ENCODE peak calls at places on chromosomes 6 and 20, in four cellular contexts. U is ovary, M is small intestine, O is GM23338. G is an unnamed sample. For H3K36me3, the result is how much of the 10 kb centered on the place peaks cover.

GRCh38 chr6:159168536-159169192 is 536 bp upstream of the FNDC1 start:
- DNase-seq in O (peak), U (peak), M (no peak), G (peak)

GRCh38 chr6:1535295-1535694 is 74.4 kb upstream of the FOXC1 start:
- DNase-seq in U (no peak), M (no peak), O (no peak), G (no peak)

GRCh38 chr6:157670466-157671186 is 152.4 kb upstream of the SNX9 start:
- DNase-seq in U (peak), M (no peak), O (no peak), G (peak)

GRCh38 chr20:4082406-4083102 is 67.2 kb upstream of the RNF24 start:
- DNase-seq in O (peak), U (no peak), M (no peak), G (peak)

GRCh38 chr6:168428052-168428829 is 12.7 kb upstream of the SMOC2 start:
- DNase-seq in U (no peak), O (no peak), M (peak), G (no peak)

GRCh38 chr6:167906899-167907298 is 80.2 kb downstream of the AFDN start:
- DNase-seq in M (peak), O (peak), U (no peak), G (peak)

GRCh38 chr6:37200085-37200484 is 30.1 kb downstream of the PIM1 start:
- DNase-seq in O (no peak), M (no peak), U (no peak), G (no peak)

GRCh38 chr6:122347251-122347650 is 52.2 kb upstream of the HSF2 start:
- DNase-seq in M (no peak), U (no peak), O (no peak), G (no peak)

GRCh38 chr6:46010270-46010669 is 5.4 kb downstream of the CLIC5 start:
- DNase-seq in O (no peak), M (no peak), U (no peak), G (no peak)

GRCh38 chr20:62860391-62860923 is 1.2 kb downstream of the TCFL5 start:
- DNase-seq in O (peak), M (no peak), U (no peak), G (peak)

GRCh38 chr20:56171087-56172012 is 77.2 kb upstream of the MC3R start:
- DNase-seq in M (no peak), O (no peak), U (no peak), G (peak)

GRCh38 chr6:50826803-50827202 is 8.1 kb downstream of the TFAP2B start:
- DNase-seq in U (no peak), O (no peak), M (no peak), G (no peak)

GRCh38 chr20:34880095-34880680 is 3.8 kb downstream of the ACSS2 start:
- DNase-seq in O (no peak), M (peak), U (no peak), G (no peak)

GRCh38 chr6:34657307-34657978 is 39.1 kb downstream of the ILRUN start:
- DNase-seq in M (peak), O (peak), U (peak), G (no peak)

GRCh38 chr20:33490934-33491656 is 1.2 kb downstream of the CBFA2T2 start:
- DNase-seq in U (no peak), O (no peak), M (peak), G (no peak)

GRCh38 chr6:1856381-1856780 is 246.7 kb downstream of the FOXC1 start:
- DNase-seq in O (no peak), U (peak), M (peak), G (no peak)

GRCh38 chr20:53708129-53708968 is 114.7 kb upstream of the ZNF217 start:
- DNase-seq in O (no peak), M (no peak), U (no peak), G (no peak)

GRCh38 chr6:158060447-158061360 is 79.0 kb downstream of the SYNJ2 start:
- DNase-seq in U (peak), O (peak), M (peak), G (peak)

GRCh38 chr6:85006362-85006761 is 242.0 kb upstream of the TBX18 start:
- DNase-seq in U (no peak), O (peak), M (no peak), G (no peak)

GRCh38 chr6:122752990-122753687 is 26.4 kb upstream of the FABP7 start:
- DNase-seq in O (peak), U (no peak), M (no peak), G (no peak)

GRCh38 chr6:135114355-135115145 is 59.9 kb upstream of the HBS1L start:
- DNase-seq in M (no peak), O (no peak), U (no peak), G (no peak)

GRCh38 chr6:125207956-125208355 is 54.4 kb downstream of the TPD52L1 start:
- DNase-seq in M (no peak), U (no peak), O (no peak), G (no peak)

GRCh38 chr20:62675156-62675871 is 33.0 kb downstream of the SLCO4A1 start:
- DNase-seq in O (no peak), M (no peak), U (no peak), G (no peak)

GRCh38 chr6:33320315-33321181 is 3.0 kb upstream of the ZBTB22 start:
- DNase-seq in U (peak), O (peak), M (no peak), G (no peak)

GRCh38 chr6:73476722-73477121 is 15.2 kb downstream of the MTO1 start:
- DNase-seq in O (no peak), M (no peak), U (no peak), G (no peak)

DNA sequence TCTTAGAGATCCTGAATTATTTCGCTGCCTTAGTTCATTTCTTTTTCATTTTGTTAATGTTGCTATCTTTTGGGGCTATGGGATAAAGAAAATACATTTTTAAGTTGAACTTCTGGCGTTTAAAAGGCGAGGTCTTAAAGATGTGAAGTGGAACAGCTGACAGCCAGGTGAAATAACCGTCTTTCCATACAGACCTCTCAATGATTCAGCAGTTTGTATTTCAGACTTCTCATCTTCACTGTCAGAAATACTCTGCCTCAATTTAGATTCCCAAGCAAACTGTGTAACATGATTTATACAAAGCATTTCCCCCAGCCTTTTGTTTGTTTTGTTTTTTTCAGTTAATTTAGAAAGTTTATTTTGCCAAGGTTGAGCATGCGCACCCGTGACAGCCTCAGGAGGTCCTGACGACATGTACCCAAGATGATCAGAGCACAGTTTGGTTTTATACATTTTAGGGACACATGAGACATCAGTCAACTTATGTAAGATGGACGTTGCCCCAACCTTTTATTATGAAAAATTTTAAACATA is 40.0 kb downstream of the SLC9A8 start:
- DNase-seq in M (no peak), U (no peak), O (no peak), G (peak)
- H3K36me3 ChIP-seq in M (under half), U (under half), O (under half), G (under half)

DNA sequence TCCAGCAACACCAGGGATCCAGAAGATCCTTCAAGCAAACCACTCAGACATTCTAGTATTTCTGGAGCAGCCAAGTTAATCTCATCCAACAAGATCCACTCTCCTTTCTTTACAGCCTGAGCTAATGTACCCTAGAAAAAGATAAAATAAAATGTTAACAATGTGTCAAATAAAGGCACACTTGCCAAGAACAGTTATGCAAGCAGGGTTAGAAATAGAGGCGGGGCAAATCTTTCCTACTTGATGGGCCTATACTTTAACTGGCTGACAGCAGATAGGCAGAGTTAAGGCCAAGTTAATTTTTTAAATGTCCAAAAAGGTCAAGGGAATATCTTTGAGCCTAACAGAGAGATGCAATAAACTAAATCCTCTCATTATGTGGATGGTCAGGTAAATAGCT is 60.8 kb downstream of the MDN1 start:
- DNase-seq in O (no peak), M (no peak), U (no peak), G (no peak)
- H3K36me3 ChIP-seq in O (half or more), M (under half), U (under half), G (half or more)

GRCh38 chr20:1918766-1919165 is 23.6 kb downstream of the SIRPA start:
- DNase-seq in M (no peak), O (no peak), U (no peak), G (no peak)
- H3K36me3 ChIP-seq in M (under half), O (under half), U (under half), G (under half)

GRCh38 chr6:43011207-43011606 is 2.5 kb downstream of the MEA1 start:
- DNase-seq in O (peak), M (no peak), U (no peak), G (peak)
- H3K36me3 ChIP-seq in O (under half), M (under half), U (under half), G (half or more)

GRCh38 chr20:25207960-25208534 is 12.5 kb downstream of the ENTPD6 start:
- DNase-seq in M (no peak), U (peak), O (no peak), G (no peak)

GRCh38 chr20:25211273-25211672 is 15.8 kb downstream of the ENTPD6 start:
- DNase-seq in U (no peak), O (no peak), M (no peak), G (no peak)

GRCh38 chr20:25212242-25212641 is 16.7 kb downstream of the ENTPD6 start:
- DNase-seq in O (no peak), U (no peak), M (no peak), G (no peak)

GRCh38 chr20:25209400-25209799 is 13.9 kb downstream of the ENTPD6 start:
- DNase-seq in O (no peak), M (no peak), U (no peak), G (no peak)

DNA sequence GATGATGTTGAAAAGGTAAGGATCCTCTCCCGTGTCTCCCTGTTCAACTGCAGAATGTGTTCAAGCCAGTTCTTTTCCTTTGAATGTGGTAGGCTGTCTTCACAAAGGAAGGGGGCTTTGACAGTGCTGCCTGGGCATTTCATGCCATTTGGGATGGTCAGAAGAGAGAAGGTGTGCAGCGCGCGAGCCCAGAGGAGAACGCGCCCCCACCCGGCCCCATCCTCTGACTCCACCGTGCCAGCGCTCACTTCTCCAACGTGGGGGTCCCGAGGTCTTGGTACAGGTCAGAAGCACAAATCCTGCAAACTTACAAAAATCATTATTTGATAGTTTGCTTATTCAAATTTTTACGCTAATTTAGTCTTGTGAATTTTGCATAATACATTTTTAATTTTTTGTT is 14.4 kb downstream of the ENTPD6 start:
- DNase-seq in O (no peak), U (no peak), M (no peak), G (no peak)
- H3K36me3 ChIP-seq in O (under half), U (under half), M (under half), G (under half)

GRCh38 chr6:147642458-147642857 is 134.0 kb downstream of the SAMD5 start:
- DNase-seq in O (no peak), M (no peak), U (no peak), G (no peak)

GRCh38 chr6:147643341-147644200 is 135.1 kb downstream of the SAMD5 start:
- DNase-seq in O (no peak), U (no peak), M (no peak), G (no peak)

GRCh38 chr6:147641511-147641910 is 133.0 kb downstream of the SAMD5 start:
- DNase-seq in U (no peak), O (no peak), M (no peak), G (no peak)
- H3K36me3 ChIP-seq in U (under half), O (under half), M (under half), G (under half)

GRCh38 chr6:7247828-7248227 is 65.2 kb downstream of the SSR1 start:
- DNase-seq in U (no peak), M (no peak), O (no peak), G (peak)

GRCh38 chr6:7249391-7249790 is 63.6 kb downstream of the SSR1 start:
- DNase-seq in U (no peak), O (no peak), M (no peak), G (no peak)

GRCh38 chr6:7247179-7247456 is 65.9 kb downstream of the SSR1 start:
- DNase-seq in O (no peak), U (no peak), M (no peak), G (peak)

GRCh38 chr6:7245668-7246393 is 67.2 kb downstream of the SSR1 start:
- DNase-seq in U (no peak), O (no peak), M (no peak), G (peak)

GRCh38 chr6:7246401-7247178 is 66.4 kb downstream of the SSR1 start:
- DNase-seq in U (no peak), M (no peak), O (peak), G (peak)
- H3K36me3 ChIP-seq in U (under half), M (under half), O (under half), G (half or more)

DNA sequence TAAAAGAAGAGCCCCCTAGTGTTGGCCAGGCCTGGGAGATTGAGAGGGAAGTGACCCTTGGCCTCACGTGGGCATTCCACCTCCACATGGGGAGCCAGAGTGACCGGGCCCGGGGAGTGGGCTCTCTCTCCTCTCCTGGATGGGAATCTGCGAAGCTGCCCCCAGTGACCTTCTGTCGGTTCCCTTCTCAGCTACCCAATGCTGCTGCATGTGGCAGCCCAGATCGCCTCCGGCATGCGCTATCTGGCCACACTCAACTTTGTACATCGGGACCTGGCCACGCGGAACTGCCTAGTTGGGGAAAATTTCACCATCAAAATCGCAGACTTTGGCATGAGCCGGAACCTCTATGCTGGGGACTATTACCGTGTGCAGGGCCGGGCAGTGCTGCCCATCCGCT is 10.1 kb upstream of the GTF2H4 start:
- DNase-seq in M (no peak), O (no peak), U (no peak), G (no peak)
- H3K36me3 ChIP-seq in M (under half), O (under half), U (under half), G (under half)

DNA sequence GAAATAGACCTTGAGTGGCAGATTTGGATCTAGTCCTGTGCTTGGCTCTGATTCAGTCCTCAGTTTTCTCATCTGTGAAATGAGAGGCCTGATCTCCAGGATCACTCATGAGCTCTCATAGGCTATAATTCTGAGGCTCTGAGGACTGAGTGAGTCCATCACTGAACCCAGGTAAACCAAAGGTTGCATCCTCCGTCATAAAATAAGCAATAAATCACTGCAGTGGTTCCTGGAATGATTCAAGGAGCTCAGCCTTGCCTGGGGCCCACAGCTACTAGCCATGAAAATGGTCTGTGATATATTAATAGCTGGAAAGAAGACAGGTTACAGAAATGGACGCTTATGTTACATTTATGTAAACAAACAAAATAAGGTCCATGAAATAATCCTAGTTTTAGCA is 124.8 kb downstream of the MAP3K7 start:
- DNase-seq in O (no peak), M (peak), U (no peak), G (no peak)
- H3K36me3 ChIP-seq in O (under half), M (under half), U (under half), G (under half)